ENCODE peak calls at places on chromosomes 1 and 21, in seven cellular contexts. Q is A549, U is SK-N-SH, L is IMR-90, P is K562, H is H1, G is GM12878. D is an unnamed sample.

GRCh38 chr21:22474403-22474802 is 1476.2 kb downstream of the NCAM2 start:
- DNase-seq in Q (no peak), U (peak; percentile 2), L (no peak), P (no peak), H (no peak), G (no peak), D (no peak)

GRCh38 chr1:112099979-112100378 is 110.5 kb upstream of the KCND3 start:
- DNase-seq in Q (no peak), U (no peak), L (no peak), P (no peak), H (no peak), G (no peak), D (no peak)

GRCh38 chr21:29387598-29387997 is 88.9 kb downstream of the BACH1 start:
- DNase-seq in Q (no peak), U (no peak), L (no peak), P (no peak), H (no peak), G (no peak), D (no peak)

GRCh38 chr1:5901150-5901549 is 91.1 kb downstream of the NPHP4 start:
- DNase-seq in Q (no peak), U (no peak), L (no peak), P (no peak), H (no peak), G (no peak), D (no peak)

GRCh38 chr1:172602706-172603105 is 56.2 kb upstream of the FASLG start:
- DNase-seq in Q (no peak), U (no peak), L (no peak), P (no peak), H (no peak), G (no peak), D (no peak)

GRCh38 chr1:204493882-204494280 is 724 bp downstream of the PIK3C2B start:
- DNase-seq in Q (peak; percentile 45), U (peak; percentile 78), L (peak; percentile 48), P (peak; percentile 71), H (no peak), G (no peak), D (no peak)

GRCh38 chr1:224377676-224378006 is 21.0 kb downstream of the CNIH4 start:
- DNase-seq in Q (no peak), U (no peak), L (peak; percentile 84), P (peak; percentile 28), H (no peak), G (peak; percentile 62), D (no peak)

GRCh38 chr1:224540535-224540934 is 75.6 kb upstream of the CNIH3 start:
- DNase-seq in Q (no peak), U (no peak), L (no peak), P (no peak), H (no peak), G (no peak), D (no peak)

GRCh38 chr1:151156515-151156819 is at the start of gene TNFAIP8L2:
- DNase-seq in Q (no peak), U (no peak), L (no peak), P (peak; percentile 56), H (no peak), G (peak; percentile 32), D (peak; percentile 43)

GRCh38 chr1:235708390-235708962 is 58.9 kb upstream of the GNG4 start:
- DNase-seq in Q (peak; percentile 86), U (no peak), L (peak; percentile 66), P (no peak), H (no peak), G (no peak), D (no peak)

GRCh38 chr1:159854101-159854692 is 8.3 kb downstream of the VSIG8 start:
- DNase-seq in Q (peak; percentile 69), U (peak; percentile 72), L (no peak), P (no peak), H (peak; percentile 73), G (no peak), D (peak; percentile 67)

GRCh38 chr1:162128693-162129356 is 59.3 kb downstream of the NOS1AP start:
- DNase-seq in Q (no peak), U (no peak), L (no peak), P (no peak), H (no peak), G (no peak), D (no peak)

GRCh38 chr1:65079941-65080340 is 68.1 kb upstream of the AK4 start:
- DNase-seq in Q (peak; percentile 19), U (no peak), L (peak; percentile 50), P (no peak), H (no peak), G (no peak), D (no peak)

GRCh38 chr1:191558389-191558788 is 599.9 kb upstream of the RGS18 start:
- DNase-seq in Q (no peak), U (no peak), L (peak; percentile 1), P (no peak), H (no peak), G (no peak), D (no peak)

GRCh38 chr1:191564275-191564674 is 594.0 kb upstream of the RGS18 start:
- DNase-seq in Q (no peak), U (no peak), L (no peak), P (no peak), H (no peak), G (no peak), D (no peak)
- TF ChIP-seq USF2 in Q (no peak), U (no peak), L (no peak), P (no peak), H (no peak), G (no peak), D (no peak)

GRCh38 chr1:21622466-21623315 is 46.5 kb downstream of the RAP1GAP start:
- DNase-seq in Q (no peak), U (peak; percentile 94), L (no peak), P (no peak), H (peak; percentile 81), G (no peak), D (peak; percentile 64)

GRCh38 chr1:21626921-21627339 is 42.2 kb downstream of the RAP1GAP start:
- DNase-seq in Q (no peak), U (no peak), L (no peak), P (no peak), H (no peak), G (no peak), D (no peak)

GRCh38 chr1:21623411-21623961 is 45.7 kb downstream of the RAP1GAP start:
- DNase-seq in Q (peak; percentile 80), U (peak; percentile 79), L (no peak), P (no peak), H (no peak), G (no peak), D (no peak)

GRCh38 chr1:21625390-21626190 is 43.6 kb downstream of the RAP1GAP start:
- DNase-seq in Q (no peak), U (no peak), L (no peak), P (no peak), H (no peak), G (no peak), D (no peak)

DNA sequence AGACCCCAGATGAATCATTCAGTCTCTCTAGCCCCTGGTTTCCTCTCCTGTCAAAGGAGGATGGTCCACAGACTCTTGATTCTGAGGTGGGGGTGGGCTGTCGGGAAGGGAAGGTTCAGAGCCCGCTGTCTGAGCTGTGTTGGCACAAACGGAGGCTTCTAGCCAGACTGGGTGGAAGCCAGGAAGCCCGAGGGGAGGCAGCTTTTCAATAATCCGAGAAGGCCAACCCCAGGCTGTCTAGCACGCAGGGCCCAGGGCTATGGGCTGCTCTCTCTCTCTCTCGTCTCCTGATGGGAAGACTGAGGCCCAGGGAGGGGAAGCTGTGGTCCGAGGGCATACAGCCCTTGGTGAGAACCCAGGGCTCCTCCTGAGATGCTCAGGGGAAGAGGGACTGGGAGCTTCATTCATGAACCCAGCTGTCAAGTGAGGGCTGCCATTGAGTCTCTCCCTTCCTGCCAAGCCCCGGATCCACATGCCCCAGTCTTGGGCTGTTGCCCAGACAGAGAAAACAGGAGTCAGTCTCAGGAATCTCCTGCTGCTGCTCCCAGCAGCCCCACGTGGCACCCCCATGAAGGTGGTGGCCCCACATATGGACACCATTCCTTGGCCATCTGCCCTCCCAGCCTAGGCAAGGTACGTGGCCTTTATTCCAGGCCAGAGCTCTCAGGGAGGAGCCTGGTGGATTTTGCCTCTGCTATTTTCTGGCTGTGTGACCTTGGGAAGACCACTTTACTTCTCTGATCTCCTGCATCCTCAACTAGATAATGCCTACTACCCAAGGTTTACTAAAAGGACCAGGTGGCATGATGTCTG is 44.4 kb downstream of the RAP1GAP start:
- DNase-seq in Q (no peak), U (peak; percentile 73), L (no peak), P (no peak), H (no peak), G (no peak), D (no peak)
- TF ChIP-seq USF2 in Q (no peak), U (no peak), L (no peak), P (no peak), H (no peak), G (no peak), D (no peak)

DNA sequence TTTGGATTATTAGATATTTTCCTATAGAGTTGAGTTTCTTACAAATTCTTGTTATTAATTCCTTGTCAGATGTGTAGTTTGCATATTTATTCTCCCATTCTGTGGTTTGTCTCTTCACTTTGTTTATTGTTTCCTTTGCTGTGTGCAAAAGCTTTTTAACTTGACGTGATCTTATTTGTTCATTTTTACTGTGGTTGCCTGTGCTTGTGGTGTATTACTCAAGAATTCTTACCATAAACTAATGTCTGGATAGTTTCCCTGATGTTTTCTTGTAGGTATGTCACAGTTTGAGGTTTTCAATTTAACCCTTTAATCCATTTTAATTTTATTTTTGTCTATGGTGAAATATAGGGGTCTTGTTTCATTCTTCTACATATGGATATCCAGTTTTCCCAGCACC is 72.1 kb upstream of the LHX8 start:
- DNase-seq in Q (no peak), U (no peak), L (no peak), P (no peak), H (no peak), G (no peak), D (no peak)
- TF ChIP-seq USF2 in Q (no peak), U (no peak), L (no peak), P (no peak), H (no peak), G (no peak), D (no peak)

GRCh38 chr1:113999233-113999632 is 20.0 kb downstream of the OLFML3 start:
- DNase-seq in Q (no peak), U (no peak), L (no peak), P (no peak), H (no peak), G (no peak), D (no peak)

GRCh38 chr1:113993766-113994165 is 14.5 kb downstream of the OLFML3 start:
- DNase-seq in Q (no peak), U (no peak), L (no peak), P (no peak), H (peak; percentile 20), G (no peak), D (no peak)

GRCh38 chr1:113995382-113995781 is 16.1 kb downstream of the OLFML3 start:
- DNase-seq in Q (no peak), U (no peak), L (no peak), P (no peak), H (no peak), G (no peak), D (no peak)

GRCh38 chr1:114002492-114003290 is 23.4 kb downstream of the OLFML3 start:
- DNase-seq in Q (no peak), U (no peak), L (no peak), P (no peak), H (no peak), G (no peak), D (no peak)

GRCh38 chr1:113998361-113998760 is 19.1 kb downstream of the OLFML3 start:
- DNase-seq in Q (no peak), U (peak; percentile 39), L (peak; percentile 15), P (no peak), H (no peak), G (no peak), D (no peak)
- TF ChIP-seq USF2 in Q (no peak), U (no peak), L (no peak), P (no peak), H (no peak), G (no peak), D (no peak)

D was measured in WTC11.